ENCODE peak calls at places on chromosomes 1 and 21, in four cellular contexts. E is heart left ventricle, W is neural progenitor cell, G is PC-3. J is an unnamed sample. For H3K36me3 and H3K27me3, the result is how much of the 10 kb centered on the place peaks cover.

GRCh38 chr1:226308166-226308722 is 720 bp downstream of the LIN9 start:
- DNase-seq in G (peak), E (peak), W (peak), J (no peak)

GRCh38 chr1:4602536-4603316 is 51.7 kb upstream of the AJAP1 start:
- DNase-seq in E (no peak), W (no peak), G (no peak), J (no peak)

GRCh38 chr1:44327679-44328491 is 27.2 kb downstream of the ERI3 start:
- DNase-seq in G (peak), E (peak), W (no peak), J (no peak)

GRCh38 chr21:31752967-31753366 is 21.0 kb upstream of the SCAF4 start:
- DNase-seq in E (no peak), G (no peak), W (no peak), J (no peak)

GRCh38 chr1:170168263-170168662 is 22.5 kb downstream of the NTMT2 start:
- DNase-seq in E (no peak), G (peak), W (no peak), J (no peak)

GRCh38 chr1:72122099-72122893 is 160.0 kb downstream of the NEGR1 start:
- DNase-seq in G (no peak), W (no peak), E (no peak), J (no peak)

GRCh38 chr1:21764615-21765423 is 18.1 kb downstream of the USP48 start:
- DNase-seq in G (peak), E (peak), W (peak), J (no peak)

GRCh38 chr21:17829472-17829871 is 10.3 kb upstream of the C21orf91 start:
- DNase-seq in W (no peak), G (no peak), E (no peak), J (no peak)

GRCh38 chr1:205454903-205455335 is 926 bp downstream of the BLACAT1 start:
- DNase-seq in E (no peak), G (no peak), W (peak), J (no peak)

GRCh38 chr1:6701437-6702153 is at the start of gene DNAJC11:
- DNase-seq in E (peak), W (peak), G (peak), J (peak)
- H3K27ac ChIP-seq in E (peak), W (no peak), G (peak), J (peak)

GRCh38 chr1:2923351-2923750 is 97.9 kb upstream of the ACTRT2 start:
- DNase-seq in W (no peak), G (no peak), E (no peak), J (no peak)
- H3K36me3 ChIP-seq in W (under half), G (under half), E (under half), J (under half)

DNA sequence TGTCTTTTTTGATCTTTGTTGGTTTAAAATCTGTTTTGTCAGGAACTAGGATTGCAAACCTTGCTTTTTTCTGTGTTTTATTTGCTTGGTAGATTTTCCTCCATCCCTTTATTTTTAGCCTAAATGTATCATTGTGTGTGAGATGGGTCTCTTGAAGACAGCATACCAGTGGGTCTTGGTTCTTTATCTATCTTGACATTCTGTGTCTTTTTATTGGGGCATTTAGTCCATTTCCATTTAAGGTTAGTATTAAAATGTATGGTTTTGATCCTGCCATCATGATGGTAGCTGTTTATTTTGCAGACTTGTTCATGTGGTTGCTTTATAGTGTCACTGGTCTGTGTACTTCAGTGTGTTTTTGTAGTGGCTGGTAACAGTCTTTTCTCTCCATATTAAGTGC is 14.1 kb downstream of the ZNF678 start:
- DNase-seq in G (no peak), W (no peak), E (no peak), J (no peak)
- H3K27me3 ChIP-seq in G (under half), W (under half), E (under half), J (under half)

GRCh38 chr1:12407962-12408288 is 178.1 kb downstream of the VPS13D start:
- DNase-seq in G (no peak), W (no peak), E (no peak), J (no peak)
- H3K27ac ChIP-seq in G (peak), W (no peak), E (no peak), J (no peak)

GRCh38 chr1:16129921-16130543 is 25.8 kb downstream of the EPHA2 start:
- DNase-seq in E (no peak), W (no peak), G (no peak), J (no peak)
- H3K36me3 ChIP-seq in E (under half), W (under half), G (half or more), J (under half)

J was measured in naive thymus-derived CD4-positive, alpha-beta T cell.